ENCODE peak calls at places on chromosomes 3 and 15, in nine cellular contexts. C is neural crest cell; B is HEK293T; D is neuronal stem cell; W is iris pigment epithelial cell; K is Peyer's patch; Z is sigmoid colon; G is GM10248; H is activated CD4-positive, CD25-positive, alpha-beta regulatory T cell treated with anti-CD3 and anti-CD28 coated beads, Interleukin-2, amount 50 U/mL, for 16 hours. S is an unnamed sample.

GRCh38 chr3:38573606-38574005 is 75.9 kb downstream of the SCN5A start:
- DNase-seq in C (no peak), K (peak; percentile 30), D (no peak), G (no peak), Z (peak; percentile 14), W (no peak), H (no peak), B (no peak), S (no peak)

GRCh38 chr3:14503706-14504065 is 36.5 kb downstream of the GRIP2 start:
- DNase-seq in K (no peak), D (no peak), H (no peak), Z (no peak), C (no peak), G (no peak), W (no peak), B (no peak), S (no peak)

GRCh38 chr3:154334973-154335420 is 10.7 kb upstream of the DHX36 start:
- DNase-seq in Z (no peak), G (peak; percentile 11), W (peak; percentile 47), D (no peak), H (no peak), B (peak; percentile 11), K (no peak), C (no peak), S (no peak)

GRCh38 chr15:76576526-76577279 is 240.1 kb downstream of the ISL2 start:
- DNase-seq in W (peak; percentile 78), B (no peak), D (no peak), K (peak; percentile 89), Z (peak; percentile 71), G (no peak), C (no peak), H (no peak), S (no peak)

GRCh38 chr15:62848631-62849050 is 193.9 kb upstream of the TPM1 start:
- DNase-seq in W (no peak), C (no peak), D (no peak), H (no peak), B (no peak), G (no peak), K (no peak), Z (peak; percentile 29), S (no peak)

GRCh38 chr3:79154861-79155260 is 612.9 kb downstream of the ROBO1 start:
- DNase-seq in H (no peak), W (no peak), G (no peak), C (no peak), D (peak; percentile 40), Z (no peak), K (no peak), B (no peak), S (peak; percentile 44)

GRCh38 chr3:49720383-49721164 is 1.1 kb upstream of the AMIGO3 start:
- DNase-seq in H (no peak), G (no peak), K (no peak), D (no peak), W (no peak), B (no peak), Z (peak; percentile 65), C (no peak), S (no peak)

GRCh38 chr15:64571857-64572291 is 111.5 kb downstream of the ZNF609 start:
- DNase-seq in G (peak; percentile 50), H (no peak), Z (no peak), B (no peak), C (no peak), D (no peak), W (no peak), K (no peak), S (no peak)

GRCh38 chr15:58597943-58598828 is 151.3 kb downstream of the ADAM10 start:
- DNase-seq in H (no peak), G (no peak), D (no peak), C (no peak), B (no peak), W (no peak), Z (no peak), K (no peak), S (no peak)

GRCh38 chr3:48039487-48040190 is 23.4 kb upstream of the MAP4 start:
- DNase-seq in C (no peak), H (no peak), D (peak; percentile 72), W (peak; percentile 79), G (no peak), K (no peak), Z (no peak), B (no peak), S (peak; percentile 45)

GRCh38 chr15:74179101-74179841 is 5.8 kb downstream of the ISLR start:
- DNase-seq in G (no peak), H (no peak), C (no peak), W (peak; percentile 94), Z (peak; percentile 88), B (no peak), D (no peak), K (peak; percentile 52), S (no peak)

GRCh38 chr15:74901612-74902063 is 5.0 kb downstream of the FAM219B start:
- DNase-seq in B (peak; percentile 81), G (peak; percentile 77), W (peak; percentile 39), Z (peak; percentile 83), D (peak; percentile 57), K (peak; percentile 82), H (peak; percentile 29), C (peak; percentile 59), S (peak; percentile 72)

GRCh38 chr3:152298393-152299242 is 29.9 kb downstream of the MBNL1 start:
- DNase-seq in C (peak; percentile 16), H (peak; percentile 39), B (peak; percentile 59), K (peak; percentile 76), G (peak; percentile 28), Z (peak; percentile 86), W (peak; percentile 99), D (no peak), S (peak; percentile 86)

GRCh38 chr3:152320201-152320617 is 51.5 kb downstream of the MBNL1 start:
- DNase-seq in W (peak; percentile 36), Z (no peak), G (no peak), K (no peak), H (no peak), B (no peak), D (no peak), C (no peak), S (no peak)

GRCh38 chr3:69963643-69964042 is 35.9 kb upstream of the SAMMSON start:
- DNase-seq in Z (no peak), K (no peak), B (no peak), D (no peak), C (no peak), H (no peak), G (no peak), W (no peak), S (no peak)

GRCh38 chr3:142000341-142000870 is 124.0 kb downstream of the ATP1B3 start:
- DNase-seq in G (no peak), K (no peak), B (no peak), H (no peak), Z (no peak), W (no peak), D (no peak), C (no peak), S (no peak)

GRCh38 chr3:115695081-115695480 is 71.8 kb downstream of the GAP43 start:
- DNase-seq in B (no peak), D (no peak), W (no peak), C (no peak), H (no peak), Z (no peak), G (no peak), K (no peak), S (no peak)

GRCh38 chr3:146664403-146664802 is 59.3 kb upstream of the PLSCR5 start:
- DNase-seq in H (no peak), K (no peak), C (no peak), W (no peak), B (no peak), Z (no peak), D (no peak), G (no peak), S (no peak)

GRCh38 chr3:46368569-46368968 is 2.2 kb upstream of the CCR5 start:
- DNase-seq in H (peak; percentile 40), B (no peak), K (peak; percentile 91), W (no peak), G (peak; percentile 59), D (no peak), Z (peak; percentile 80), C (no peak), S (no peak)

S was measured in retina.